ENCODE peak calls at places on chromosomes 3 and 15, in five cellular contexts. M is GM23248, S is breast epithelium, A is cardiac muscle cell, I is neuronal stem cell. W is an unnamed sample.

GRCh38 chr3:186525369-186526255 is 18.6 kb downstream of the CRYGS start:
- DNase-seq in A (no peak), M (no peak), S (no peak), I (no peak), W (no peak)

GRCh38 chr15:83018477-83018876 is 7.0 kb upstream of the C15orf40 start:
- DNase-seq in M (no peak), I (no peak), S (no peak), A (no peak), W (no peak)

GRCh38 chr3:175146258-175146657 is 287.1 kb downstream of the NAALADL2 start:
- DNase-seq in S (no peak), A (no peak), I (no peak), M (peak), W (no peak)

GRCh38 chr3:52527039-52527731 is 6.5 kb downstream of the NT5DC2 start:
- DNase-seq in I (no peak), M (no peak), A (no peak), S (no peak), W (peak)

GRCh38 chr3:194389269-194389668 is 9.8 kb downstream of the GP5 start:
- DNase-seq in I (no peak), S (no peak), M (no peak), A (no peak), W (peak)

GRCh38 chr15:69303337-69304175 is 4.8 kb downstream of the PAQR5 start:
- DNase-seq in I (no peak), M (peak), A (no peak), S (no peak), W (no peak)

GRCh38 chr15:73989001-73989798 is 2.9 kb downstream of the STOML1 start:
- DNase-seq in I (no peak), M (peak), A (no peak), S (peak), W (no peak)

GRCh38 chr3:144770813-144771400 is 799.3 kb downstream of the DIPK2A start:
- DNase-seq in I (peak), A (peak), S (no peak), M (peak), W (no peak)

GRCh38 chr3:113536627-113537101 is 4.3 kb downstream of the SIDT1 start:
- DNase-seq in S (no peak), M (peak), A (no peak), I (no peak), W (no peak)

GRCh38 chr15:69530234-69530633 is 77.6 kb downstream of the RPLP1 start:
- DNase-seq in A (no peak), S (no peak), M (no peak), I (no peak), W (no peak)

GRCh38 chr3:177336841-177337430 is 139.7 kb upstream of the TBL1XR1 start:
- DNase-seq in S (no peak), I (no peak), M (peak), A (no peak), W (no peak)

GRCh38 chr15:80179025-80179759 is 26.4 kb downstream of the FAH start:
- DNase-seq in I (no peak), S (no peak), M (peak), A (no peak), W (peak)

GRCh38 chr15:42919794-42920280 is 741 bp downstream of the TTBK2 start:
- DNase-seq in S (peak), I (no peak), A (peak), M (peak), W (peak)

GRCh38 chr3:181329024-181329423 is 339.5 kb upstream of the DNAJC19 start:
- DNase-seq in A (no peak), I (no peak), S (no peak), M (no peak), W (no peak)

GRCh38 chr3:173191611-173192010 is 50.6 kb upstream of the SPATA16 start:
- DNase-seq in M (peak), S (no peak), A (no peak), I (no peak), W (no peak)

GRCh38 chr3:170907519-170908234 is 760 bp downstream of the EIF5A2 start:
- DNase-seq in A (peak), I (no peak), M (peak), S (no peak), W (no peak)

GRCh38 chr3:48015451-48016182 is 599 bp downstream of the MAP4 start:
- DNase-seq in M (peak), S (no peak), A (peak), I (no peak), W (no peak)

GRCh38 chr15:43218908-43219706 is 1.7 kb downstream of the EPB42 start:
- DNase-seq in I (peak), A (peak), S (peak), M (peak), W (no peak)

GRCh38 chr15:101172421-101173097 is 79.3 kb downstream of the CHSY1 start:
- DNase-seq in S (no peak), I (no peak), A (no peak), M (no peak), W (no peak)

GRCh38 chr15:87849181-87849580 is 407.4 kb downstream of the NTRK3 start:
- DNase-seq in M (peak), I (no peak), S (no peak), A (no peak), W (no peak)

GRCh38 chr3:14389133-14390115 is 13.0 kb upstream of the SLC6A6 start:
- DNase-seq in S (no peak), I (no peak), M (peak), A (no peak), W (no peak)

GRCh38 chr3:33260104-33260503 is 17.1 kb upstream of the FBXL2 start:
- DNase-seq in S (no peak), M (no peak), I (no peak), A (no peak), W (no peak)

DNA sequence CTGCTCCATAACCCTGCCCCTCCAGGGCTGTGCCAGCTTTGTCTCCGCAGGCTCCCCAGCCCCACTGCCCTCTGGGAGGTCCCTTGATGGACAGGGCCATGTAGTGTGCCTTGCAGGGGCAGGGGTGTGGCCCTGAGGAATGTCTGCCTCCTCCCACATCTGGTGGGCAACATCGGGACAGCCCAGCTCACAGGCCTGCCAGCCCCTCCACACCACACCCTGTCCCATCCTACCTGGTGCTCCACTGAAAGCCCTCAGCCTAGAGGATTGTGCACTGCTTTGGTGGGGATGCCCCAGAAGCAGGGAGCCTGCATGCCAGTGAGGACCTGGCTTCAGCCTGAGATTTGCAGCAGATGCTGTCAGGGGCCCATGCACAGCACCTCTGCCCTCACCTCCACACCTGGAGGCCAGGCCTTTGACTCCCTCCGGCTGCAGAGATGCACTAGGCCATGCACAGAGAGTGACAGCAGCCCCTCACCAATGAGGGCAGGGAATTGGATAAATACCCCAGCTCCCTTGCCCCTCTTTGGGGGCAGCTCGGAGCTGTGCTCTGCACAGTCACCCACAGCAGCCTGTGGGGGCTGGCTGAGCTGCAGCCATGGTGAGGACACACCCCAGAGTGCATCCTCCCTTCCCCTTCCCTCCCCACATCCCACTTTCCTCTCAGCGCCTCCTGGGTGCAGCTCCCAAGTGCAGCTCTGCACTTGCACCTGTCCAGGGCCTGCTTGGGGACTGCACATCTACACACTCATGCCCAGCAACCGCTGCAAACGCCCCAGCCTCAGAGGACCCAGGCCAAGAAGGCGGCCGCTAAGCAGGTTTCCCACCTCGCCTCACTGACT is 2.7 kb downstream of the C3orf22 start:
- DNase-seq in S (peak), A (no peak), M (no peak), I (no peak), W (peak)
- H3K27ac ChIP-seq in S (no peak), A (no peak), M (no peak), I (no peak), W (no peak)

DNA sequence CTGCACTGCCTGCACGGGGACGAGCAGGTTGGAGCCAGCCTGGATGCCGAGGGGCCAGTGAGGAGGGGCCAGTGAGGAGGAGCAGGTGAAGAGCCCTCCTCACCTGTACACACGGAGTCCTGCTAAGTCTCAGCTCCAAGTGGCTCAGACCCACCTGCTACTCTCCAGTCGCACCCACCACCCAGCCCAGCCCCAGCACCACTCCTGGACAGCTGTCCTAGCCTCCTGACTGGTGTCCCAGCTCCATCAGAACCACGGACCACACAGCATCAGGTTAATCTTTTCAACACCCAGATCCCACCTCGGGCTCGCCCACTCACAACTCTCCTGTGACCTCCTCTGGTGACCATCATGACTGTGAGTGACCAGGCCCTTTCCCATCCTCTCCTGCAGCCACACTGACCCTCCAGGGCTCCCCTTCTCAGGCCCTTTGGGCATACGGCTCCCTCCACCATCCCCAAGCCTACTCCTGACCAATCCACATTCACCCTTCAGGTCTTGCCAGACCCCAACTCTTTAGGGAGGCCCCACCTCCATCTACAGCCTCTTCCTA is 13.8 kb downstream of the EFCC1 start:
- DNase-seq in M (no peak), A (no peak), S (no peak), I (no peak), W (no peak)
- H3K27ac ChIP-seq in M (no peak), A (no peak), S (peak), I (no peak), W (no peak)

GRCh38 chr15:39406485-39406884 is 174.4 kb upstream of the THBS1 start:
- DNase-seq in M (no peak), I (no peak), S (no peak), A (no peak), W (no peak)

GRCh38 chr15:39404767-39405173 is 176.1 kb upstream of the THBS1 start:
- DNase-seq in A (no peak), M (peak), I (no peak), S (peak), W (no peak)

GRCh38 chr15:39409876-39410505 is 170.9 kb upstream of the THBS1 start:
- DNase-seq in A (no peak), S (no peak), I (no peak), M (peak), W (no peak)

GRCh38 chr15:39403674-39404117 is 177.2 kb upstream of the THBS1 start:
- DNase-seq in A (peak), M (peak), S (no peak), I (no peak), W (no peak)

GRCh38 chr15:39407116-39407515 is 173.8 kb upstream of the THBS1 start:
- DNase-seq in A (no peak), I (no peak), S (no peak), M (peak), W (no peak)
- H3K27ac ChIP-seq in A (no peak), I (no peak), S (no peak), M (peak), W (no peak)

DNA sequence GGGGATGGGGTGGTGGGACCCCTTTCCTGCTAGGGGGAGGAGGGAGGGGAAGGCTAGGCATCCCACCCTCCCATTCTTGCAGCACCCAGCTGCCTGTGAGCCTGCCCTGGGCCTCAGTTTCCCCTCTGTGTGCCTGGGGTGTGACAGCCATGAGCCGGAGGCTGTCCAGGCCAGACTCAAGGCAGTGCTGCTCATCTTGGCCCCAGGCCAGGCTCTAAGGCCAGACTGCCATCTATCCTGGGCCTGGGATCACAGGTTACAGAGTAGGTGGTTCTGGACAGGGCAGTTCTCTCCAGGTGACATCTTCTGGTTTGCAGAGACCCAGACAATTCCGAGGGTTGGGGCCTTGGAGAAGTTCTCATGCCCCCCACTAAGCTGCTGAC is 3.3 kb upstream of the VILL start:
- DNase-seq in A (no peak), I (no peak), S (no peak), M (no peak), W (no peak)
- H3K27ac ChIP-seq in A (no peak), I (no peak), S (peak), M (no peak), W (no peak)

GRCh38 chr15:98363955-98364354 is 284.4 kb upstream of the IGF1R start:
- DNase-seq in S (no peak), I (no peak), A (no peak), M (no peak), W (no peak)

GRCh38 chr15:98363416-98363815 is 284.9 kb upstream of the IGF1R start:
- DNase-seq in I (no peak), M (no peak), A (no peak), S (no peak), W (no peak)

GRCh38 chr15:98369081-98369716 is 279.1 kb upstream of the IGF1R start:
- DNase-seq in S (no peak), A (no peak), I (no peak), M (no peak), W (no peak)
- H3K27ac ChIP-seq in S (no peak), A (no peak), I (no peak), M (no peak), W (no peak)

DNA sequence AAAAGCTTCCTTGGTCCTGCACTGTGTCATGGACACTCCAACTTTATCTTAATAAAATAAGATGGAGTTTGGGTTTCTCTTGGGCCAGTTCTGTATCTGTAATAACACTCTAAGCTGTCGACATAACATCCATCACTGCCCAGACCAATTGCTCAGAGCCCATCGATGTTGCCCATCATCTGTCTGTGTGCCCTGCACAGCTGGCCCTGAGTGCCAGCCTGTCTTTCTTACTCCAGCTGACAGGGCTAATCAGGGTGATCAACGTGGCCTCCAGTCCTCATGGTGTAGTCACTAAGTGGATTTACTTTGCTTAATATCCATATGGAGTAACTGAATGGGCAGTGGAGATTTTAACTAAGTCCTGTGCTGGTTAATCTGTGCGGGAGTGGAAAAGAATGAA is 419.8 kb upstream of the TPM1 start:
- DNase-seq in S (no peak), M (no peak), I (no peak), A (peak), W (no peak)
- H3K27ac ChIP-seq in S (no peak), M (no peak), I (no peak), A (no peak), W (no peak)

DNA sequence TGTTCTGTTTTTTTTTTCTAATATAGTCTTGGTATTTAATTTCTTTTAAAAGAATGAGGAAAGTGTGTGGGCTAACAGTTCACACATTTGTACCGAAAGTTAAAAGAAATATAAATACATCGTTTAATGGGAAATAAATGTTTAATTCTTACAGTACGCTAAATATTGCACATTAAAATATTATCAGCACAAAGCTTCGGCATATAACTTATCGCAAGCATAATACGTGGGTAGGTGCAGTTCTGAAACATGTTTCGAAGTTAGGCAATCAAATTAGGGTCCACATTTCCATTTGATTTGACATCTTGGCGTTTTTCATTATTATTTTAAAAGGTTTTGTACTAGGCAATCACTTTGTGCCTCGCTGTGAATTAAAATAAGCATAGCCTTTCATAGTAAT is 41.3 kb downstream of the VGLL4 start:
- DNase-seq in M (no peak), I (no peak), A (no peak), S (no peak), W (no peak)
- H3K27ac ChIP-seq in M (peak), I (no peak), A (peak), S (peak), W (peak)

DNA sequence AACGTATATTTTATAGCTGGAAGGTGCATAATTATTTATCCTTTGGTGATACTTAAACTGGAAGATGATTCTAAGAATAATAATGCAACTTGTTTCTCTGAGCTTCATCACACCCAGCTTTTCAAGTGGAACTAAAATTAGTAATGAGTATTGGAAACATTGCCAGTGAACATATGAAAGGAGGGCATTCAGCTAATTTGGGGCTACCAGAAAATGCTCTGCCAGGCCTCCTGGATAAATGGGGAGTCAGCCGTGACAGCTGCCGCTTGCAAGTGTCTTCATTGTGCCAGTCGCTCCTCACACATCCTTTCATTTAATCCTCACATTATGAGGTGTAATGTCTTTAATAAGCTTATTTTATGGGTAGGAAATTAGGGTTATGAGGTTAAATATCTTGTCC is 155.6 kb downstream of the PLCL2 start:
- DNase-seq in A (no peak), M (no peak), S (no peak), I (no peak), W (no peak)
- H3K27ac ChIP-seq in A (no peak), M (peak), S (no peak), I (no peak), W (no peak)

DNA sequence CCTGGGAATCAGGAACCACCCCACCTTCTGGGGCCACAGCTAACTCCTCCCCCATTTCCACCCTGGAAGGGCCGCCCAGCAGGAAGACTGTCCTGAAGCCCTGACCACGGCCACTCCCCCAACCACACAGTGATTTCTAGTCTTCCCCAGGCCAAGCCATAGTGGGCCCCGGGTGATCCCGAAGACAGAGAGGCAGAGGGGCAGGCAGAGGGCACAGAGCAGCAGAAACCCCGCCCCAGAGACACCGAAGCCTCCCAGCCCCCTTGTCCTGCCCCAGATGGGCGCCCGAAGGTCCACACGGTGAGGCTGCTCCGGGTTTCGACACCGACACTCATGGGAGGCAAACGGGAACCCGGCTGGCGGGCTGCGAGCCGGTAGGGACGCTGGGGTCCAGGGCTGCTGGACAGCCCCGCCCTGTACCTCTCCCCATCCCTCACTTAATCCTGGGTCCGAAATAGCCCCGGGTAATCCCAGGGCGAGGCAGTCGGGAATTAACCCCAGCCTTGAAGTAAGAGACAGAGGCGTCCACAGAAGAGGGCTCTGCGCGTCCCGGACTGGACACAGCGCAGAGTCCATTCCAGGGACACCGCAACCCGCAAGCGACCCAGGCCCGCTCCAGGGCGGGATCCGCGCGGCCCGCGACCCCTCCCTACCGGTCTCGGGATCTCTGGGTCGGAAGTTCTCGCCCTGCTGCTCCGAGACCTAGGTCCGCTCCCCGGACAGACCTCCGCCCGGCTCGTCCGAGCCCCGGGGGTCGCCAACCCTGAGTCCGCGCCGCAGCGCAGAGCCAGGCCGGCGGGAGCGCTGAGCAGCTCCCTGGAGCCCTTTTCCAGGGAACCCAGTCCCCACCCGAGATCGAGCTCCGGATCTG is 138.2 kb downstream of the NUP210 start:
- DNase-seq in S (no peak), I (no peak), M (no peak), A (peak), W (no peak)
- H3K27ac ChIP-seq in S (peak), I (no peak), M (no peak), A (no peak), W (peak)

GRCh38 chr15:57570994-57571393 is 20.7 kb upstream of the MYZAP start:
- DNase-seq in M (peak), I (no peak), S (no peak), A (no peak), W (no peak)
- H3K27ac ChIP-seq in M (no peak), I (no peak), S (no peak), A (no peak), W (no peak)